ENCODE peak calls at places on chromosomes 5 and 9, in seven cellular contexts. G, W, T, C, A, H and J are unnamed samples.

GRCh38 chr5:44952376-44952775 is 143.6 kb downstream of the MRPS30 start:
- DNase-seq in G (peak; percentile 7), W (peak; percentile 52), T (peak; percentile 26), C (peak; percentile 12), A (no peak), H (peak; percentile 55), J (no peak)

GRCh38 chr5:14561741-14562140 is 19.9 kb upstream of the OTULINL start:
- DNase-seq in G (no peak), W (no peak), T (no peak), C (no peak), A (no peak), H (no peak), J (no peak)

GRCh38 chr9:114028646-114029045 is 49.5 kb downstream of the AMBP start:
- DNase-seq in G (no peak), W (no peak), T (no peak), C (no peak), A (no peak), H (no peak), J (no peak)

GRCh38 chr5:172334196-172334595 is 50.6 kb upstream of the UBTD2 start:
- DNase-seq in G (peak; percentile 8), W (no peak), T (no peak), C (no peak), A (no peak), H (no peak), J (no peak)

GRCh38 chr5:148255456-148255855 is 13.1 kb upstream of the SPINK13 start:
- DNase-seq in G (no peak), W (no peak), T (no peak), C (no peak), A (no peak), H (peak; percentile 3), J (no peak)

GRCh38 chr9:117464941-117465616 is 50.2 kb upstream of the ASTN2 start:
- DNase-seq in G (no peak), W (no peak), T (no peak), C (no peak), A (peak; percentile 55), H (no peak), J (no peak)

GRCh38 chr5:78753093-78753531 is 104.5 kb upstream of the LHFPL2 start:
- DNase-seq in G (no peak), W (peak; percentile 80), T (peak; percentile 14), C (peak; percentile 71), A (no peak), H (peak; percentile 55), J (no peak)

GRCh38 chr5:141603912-141604311 is 14.9 kb downstream of the DIAPH1 start:
- DNase-seq in G (no peak), W (no peak), T (no peak), C (no peak), A (no peak), H (no peak), J (no peak)

GRCh38 chr9:74681901-74682300 is 184.8 kb downstream of the RORB start:
- DNase-seq in G (no peak), W (peak; percentile 37), T (peak; percentile 30), C (no peak), A (no peak), H (no peak), J (no peak)

GRCh38 chr9:129958771-129959170 is 84.2 kb downstream of the FNBP1 start:
- DNase-seq in G (no peak), W (no peak), T (no peak), C (no peak), A (no peak), H (no peak), J (no peak)